ENCODE peak calls at places on chromosome 1, in eight cellular contexts. Y, O, L, A, F, P, Q and N are unnamed samples.

GRCh38 chr1:87684786-87685185 is 356.1 kb downstream of the LMO4 start:
- DNase-seq in Y (no peak), O (no peak), L (no peak), A (no peak), F (peak), P (no peak), Q (no peak), N (peak)

GRCh38 chr1:112911506-112911905 is 44.5 kb downstream of the SLC16A1 start:
- DNase-seq in Y (no peak), O (no peak), L (no peak), A (no peak), F (no peak), P (no peak), Q (no peak), N (no peak)

GRCh38 chr1:2786329-2787162 is 14.9 kb downstream of the TTC34 start:
- DNase-seq in Y (peak), O (no peak), L (peak), A (no peak), F (no peak), P (peak), Q (peak), N (peak)

GRCh38 chr1:205994342-205994741 is 8.9 kb downstream of the RAB7B start:
- DNase-seq in Y (no peak), O (no peak), L (no peak), A (no peak), F (no peak), P (no peak), Q (no peak), N (no peak)

GRCh38 chr1:9746211-9746610 is 77.6 kb downstream of the CLSTN1 start:
- DNase-seq in Y (no peak), O (no peak), L (no peak), A (no peak), F (peak), P (no peak), Q (no peak), N (no peak)

GRCh38 chr1:157135646-157136045 is 2.5 kb downstream of the ETV3 start:
- DNase-seq in Y (no peak), O (no peak), L (no peak), A (no peak), F (peak), P (no peak), Q (no peak), N (no peak)

GRCh38 chr1:99535470-99536164 is 110.3 kb upstream of the PALMD start:
- DNase-seq in Y (no peak), O (no peak), L (no peak), A (no peak), F (no peak), P (no peak), Q (no peak), N (no peak)

GRCh38 chr1:223810586-223810985 is 35.2 kb downstream of the TP53BP2 start:
- DNase-seq in Y (no peak), O (no peak), L (no peak), A (no peak), F (no peak), P (no peak), Q (no peak), N (no peak)

GRCh38 chr1:188023206-188023605 is 1194.5 kb downstream of the PLA2G4A start:
- DNase-seq in Y (no peak), O (peak), L (no peak), A (no peak), F (no peak), P (no peak), Q (no peak), N (no peak)

GRCh38 chr1:41791667-41792484 is 126.8 kb downstream of the HIVEP3 start:
- DNase-seq in Y (no peak), O (no peak), L (peak), A (no peak), F (no peak), P (no peak), Q (no peak), N (no peak)

GRCh38 chr1:197441990-197442389 is 173.9 kb downstream of the CRB1 start:
- DNase-seq in Y (no peak), O (no peak), L (no peak), A (no peak), F (peak), P (no peak), Q (no peak), N (no peak)